ENCODE peak calls at places on chromosomes 2 and 18, in six cellular contexts. U, W, L, B, R and X are unnamed samples.

GRCh38 chr2:191183516-191183915 is 32.7 kb upstream of the STAT4 start:
- DNase-seq in U (no peak), W (no peak), L (no peak), B (no peak), R (no peak), X (no peak)

GRCh38 chr2:102041351-102041750 is 49.6 kb downstream of the IL1R2 start:
- DNase-seq in U (no peak), W (no peak), L (no peak), B (no peak), R (no peak), X (no peak)

GRCh38 chr18:57957210-57957609 is 86.8 kb upstream of the NEDD4L start:
- DNase-seq in U (no peak), W (no peak), L (no peak), B (no peak), R (no peak), X (no peak)

GRCh38 chr2:112483047-112483473 is 1.1 kb downstream of the TTL start:
- DNase-seq in U (no peak), W (peak; percentile 40), L (no peak), B (no peak), R (peak; percentile 74), X (peak; percentile 10)

GRCh38 chr2:8217366-8218125 is 464.3 kb upstream of the ID2 start:
- DNase-seq in U (no peak), W (no peak), L (no peak), B (no peak), R (no peak), X (no peak)

GRCh38 chr2:238603596-238603995 is 176.9 kb downstream of the ASB1 start:
- DNase-seq in U (no peak), W (no peak), L (no peak), B (no peak), R (no peak), X (no peak)

GRCh38 chr18:68121826-68122225 is 593.1 kb downstream of the TMX3 start:
- DNase-seq in U (no peak), W (no peak), L (no peak), B (no peak), R (no peak), X (peak; percentile 15)

GRCh38 chr2:136327162-136327852 is 209.4 kb upstream of the CXCR4 start:
- DNase-seq in U (peak; percentile 65), W (peak; percentile 93), L (no peak), B (no peak), R (peak; percentile 73), X (no peak)

GRCh38 chr2:168203762-168204693 is 43.4 kb downstream of the STK39 start:
- DNase-seq in U (no peak), W (no peak), L (no peak), B (no peak), R (no peak), X (no peak)

GRCh38 chr2:159895258-159896209 is 97.5 kb upstream of the CD302 start:
- DNase-seq in U (no peak), W (peak; percentile 83), L (no peak), B (no peak), R (no peak), X (no peak)